ENCODE peak calls at places on chromosomes 7 and 10, in six cellular contexts. O, T, P, L, J and Q are unnamed samples.
A peak's percentile ranks its signal among the peaks of the same experiment; 100 is the strongest.

GRCh38 chr10:58444336-58444735 is 59.1 kb downstream of the TFAM start:
- DNase-seq in O (no peak), T (no peak), P (no peak), L (no peak), J (peak; percentile 34), Q (no peak)

GRCh38 chr7:123871998-123872867 is 27.3 kb downstream of the HYAL4 start:
- DNase-seq in O (peak; percentile 74), T (peak; percentile 41), P (peak; percentile 71), L (peak; percentile 12), J (peak; percentile 67), Q (no peak)

GRCh38 chr10:18204050-18204449 is 63.8 kb downstream of the CACNB2 start:
- DNase-seq in O (no peak), T (no peak), P (no peak), L (no peak), J (no peak), Q (no peak)

GRCh38 chr10:50312464-50313437 is 61.4 kb upstream of the ASAH2 start:
- DNase-seq in O (no peak), T (no peak), P (no peak), L (no peak), J (no peak), Q (no peak)

GRCh38 chr7:54546081-54546985 is 4.2 kb downstream of the VSTM2A start:
- DNase-seq in O (peak; percentile 89), T (no peak), P (peak; percentile 77), L (no peak), J (peak; percentile 1), Q (no peak)

GRCh38 chr7:157682064-157682945 is 345.5 kb downstream of the DNAJB6 start:
- DNase-seq in O (no peak), T (no peak), P (no peak), L (no peak), J (no peak), Q (no peak)

GRCh38 chr10:117967149-117967548 is 79.6 kb downstream of the RAB11FIP2 start:
- DNase-seq in O (no peak), T (no peak), P (no peak), L (no peak), J (no peak), Q (no peak)

GRCh38 chr7:19491821-19492452 is 216.9 kb downstream of the POLR1F start:
- DNase-seq in O (peak; percentile 18), T (no peak), P (peak; percentile 41), L (peak; percentile 1), J (peak; percentile 37), Q (peak; percentile 4)

GRCh38 chr7:27992092-27992491 is 188.5 kb downstream of the JAZF1 start:
- DNase-seq in O (no peak), T (no peak), P (no peak), L (no peak), J (no peak), Q (no peak)

GRCh38 chr10:93319855-93320254 is 162.3 kb downstream of the MYOF start:
- DNase-seq in O (no peak), T (no peak), P (no peak), L (no peak), J (peak; percentile 38), Q (peak; percentile 61)

GRCh38 chr10:71187197-71187596 is 25.2 kb upstream of the UNC5B start:
- DNase-seq in O (no peak), T (no peak), P (no peak), L (no peak), J (no peak), Q (no peak)

GRCh38 chr7:18724311-18724710 is 228.8 kb downstream of the HDAC9 start:
- DNase-seq in O (no peak), T (no peak), P (no peak), L (no peak), J (no peak), Q (no peak)

GRCh38 chr7:25860206-25860881 is 291.7 kb upstream of the NFE2L3 start:
- DNase-seq in O (peak; percentile 67), T (no peak), P (no peak), L (no peak), J (no peak), Q (no peak)

GRCh38 chr10:80323298-80323697 is 33.3 kb downstream of the DYDC1 start:
- DNase-seq in O (no peak), T (no peak), P (no peak), L (no peak), J (no peak), Q (no peak)

GRCh38 chr7:70353948-70354335 is 755.7 kb downstream of the AUTS2 start:
- DNase-seq in O (no peak), T (no peak), P (no peak), L (no peak), J (no peak), Q (no peak)

GRCh38 chr7:100157334-100158228 is 942 bp downstream of the TRAPPC14 start:
- DNase-seq in O (peak; percentile 36), T (no peak), P (no peak), L (no peak), J (no peak), Q (no peak)

DNA sequence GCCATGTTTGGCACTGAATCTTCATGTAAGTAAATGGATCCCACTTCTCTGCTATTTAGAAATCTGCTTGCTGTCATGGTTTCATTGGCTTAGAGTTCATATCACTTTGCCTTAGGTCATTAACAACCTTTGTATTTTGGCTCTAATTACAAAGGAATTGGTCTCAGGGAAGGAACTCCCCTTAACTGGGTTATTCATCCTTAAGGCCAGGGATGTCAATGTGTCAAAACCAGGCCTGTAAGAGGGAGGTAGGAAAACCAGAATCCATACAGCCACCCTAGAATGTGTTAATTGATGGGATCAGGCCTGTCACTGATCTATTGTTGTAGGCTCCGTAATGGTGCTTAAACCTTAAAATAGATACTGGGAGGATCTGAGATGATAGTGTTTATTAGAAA is 67.3 kb downstream of the ST7 start:
- DNase-seq in O (peak; percentile 46), T (no peak), P (no peak), L (no peak), J (no peak), Q (no peak)
- H3K4me3 ChIP-seq in O (peak overlapping the region; percentile 48), T (peak overlapping the region; percentile 56), P (no peak overlapping the region), L (no peak overlapping the region), J (no peak overlapping the region), Q (no peak overlapping the region)

GRCh38 chr7:2452074-2452507 is 24.1 kb downstream of the GRIFIN start:
- DNase-seq in O (no peak), T (no peak), P (no peak), L (no peak), J (no peak), Q (no peak)

GRCh38 chr7:2446676-2447075 is 29.5 kb downstream of the GRIFIN start:
- DNase-seq in O (no peak), T (no peak), P (no peak), L (no peak), J (no peak), Q (no peak)

GRCh38 chr7:2450198-2451107 is 25.7 kb downstream of the GRIFIN start:
- DNase-seq in O (no peak), T (no peak), P (no peak), L (no peak), J (no peak), Q (no peak)

GRCh38 chr7:2452643-2453270 is 23.4 kb downstream of the GRIFIN start:
- DNase-seq in O (no peak), T (no peak), P (no peak), L (no peak), J (no peak), Q (no peak)

DNA sequence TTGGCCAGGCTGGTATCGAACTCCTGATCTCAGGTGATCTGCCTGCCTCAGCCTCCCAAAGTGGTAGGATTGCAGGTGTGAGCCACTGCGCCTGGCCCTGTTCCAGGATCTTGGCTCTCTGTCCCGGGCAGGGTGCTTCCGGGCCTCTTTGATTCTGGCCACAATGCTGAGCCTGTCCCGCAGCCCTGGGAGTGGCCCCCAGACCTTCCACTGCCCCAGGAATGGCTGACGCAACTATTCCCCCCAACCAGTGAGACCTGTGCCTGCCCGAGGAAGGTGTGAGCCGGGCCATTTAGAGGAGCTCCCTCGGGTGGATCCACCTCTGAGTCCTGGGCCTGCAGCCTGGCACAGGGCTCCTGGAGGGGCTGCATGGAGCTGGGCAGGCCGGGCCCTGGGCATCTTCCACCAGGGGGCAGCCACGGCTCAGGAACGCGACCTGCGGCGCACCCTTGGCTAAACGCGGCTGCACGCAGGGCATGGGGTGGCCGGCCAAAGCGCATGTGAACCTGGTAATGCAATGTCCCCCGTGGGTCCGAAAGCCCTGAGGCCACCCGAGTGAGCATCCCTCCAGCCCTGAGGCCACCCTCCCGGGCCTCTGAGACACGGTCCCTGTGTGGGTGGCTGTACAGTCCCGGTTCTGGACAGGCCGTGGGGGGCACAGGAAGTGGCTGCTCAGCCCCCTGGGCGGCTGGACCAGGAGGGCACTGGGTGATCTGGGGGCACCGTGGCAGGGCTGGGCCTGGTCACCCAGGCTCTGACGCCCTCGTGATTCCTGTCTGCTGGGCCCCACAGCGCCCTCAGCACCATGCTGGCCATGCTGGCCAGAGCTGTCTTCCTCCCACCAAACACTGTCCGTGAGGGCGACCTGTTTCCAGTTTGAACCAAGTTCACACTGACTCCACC is 24.8 kb downstream of the GRIFIN start:
- DNase-seq in O (peak; percentile 88), T (peak; percentile 89), P (peak; percentile 64), L (no peak), J (peak; percentile 76), Q (no peak)
- TF ChIP-seq CTCF in O (peak; percentile 83), T (peak; percentile 91), P (peak; percentile 84), L (peak; percentile 95), J (peak; percentile 94), Q (peak; percentile 96)

GRCh38 chr7:134945711-134946110 is 40.6 kb upstream of the AGBL3 start:
- DNase-seq in O (no peak), T (no peak), P (no peak), L (no peak), J (no peak), Q (no peak)

GRCh38 chr7:134947329-134947728 is 39.0 kb upstream of the AGBL3 start:
- DNase-seq in O (no peak), T (no peak), P (no peak), L (no peak), J (no peak), Q (no peak)

GRCh38 chr7:134948246-134948645 is 38.1 kb upstream of the AGBL3 start:
- DNase-seq in O (no peak), T (no peak), P (no peak), L (no peak), J (peak; percentile 21), Q (no peak)

GRCh38 chr7:134947831-134948230 is 38.5 kb upstream of the AGBL3 start:
- DNase-seq in O (no peak), T (no peak), P (no peak), L (no peak), J (no peak), Q (no peak)

DNA sequence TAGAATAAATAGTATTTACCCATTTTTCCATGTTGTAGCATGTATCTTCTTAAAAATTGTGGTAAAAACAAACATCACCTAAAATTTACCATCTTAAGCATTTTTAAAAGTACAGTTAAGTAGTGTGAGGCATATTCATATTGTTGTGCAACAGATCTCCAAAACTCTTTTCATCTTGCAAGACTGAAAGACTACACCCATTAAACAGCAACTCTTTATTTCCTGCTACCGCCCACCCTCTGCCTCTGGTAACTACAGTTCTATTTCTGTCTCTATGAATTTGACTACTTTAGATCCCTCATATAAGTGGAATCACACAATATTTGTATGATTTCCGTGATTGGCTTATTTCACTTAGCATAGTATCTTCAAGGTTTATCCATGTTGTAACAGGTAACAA is 40.0 kb upstream of the AGBL3 start:
- DNase-seq in O (no peak), T (no peak), P (no peak), L (no peak), J (peak; percentile 21), Q (no peak)
- H3K36me3 ChIP-seq in O (no peaks in the 10 kb centered on the region), T (peaks cover 70% of the 10 kb centered on the region), P (no peaks in the 10 kb centered on the region), L (peaks cover 6% of the 10 kb centered on the region), J (peaks cover 16% of the 10 kb centered on the region), Q (peaks cover 27% of the 10 kb centered on the region)

DNA sequence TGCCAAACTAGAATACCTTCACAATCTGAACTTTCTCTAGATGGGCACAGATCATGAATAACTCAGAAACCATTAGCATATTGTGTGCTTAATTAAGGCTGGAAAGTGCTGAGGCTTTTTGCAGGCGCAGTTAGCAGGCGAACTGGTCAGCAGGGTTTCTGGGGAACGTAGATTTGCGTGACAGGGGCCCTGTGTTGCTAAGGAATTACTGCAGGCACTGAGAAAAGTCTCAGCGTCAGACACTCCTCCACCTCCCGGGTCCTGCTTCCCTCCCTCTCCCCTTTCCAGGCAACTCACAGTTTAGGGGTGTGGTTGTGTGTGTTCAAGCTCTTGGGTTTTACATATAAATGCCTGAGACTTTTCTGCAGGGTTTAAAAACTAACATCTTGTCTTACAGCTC is 2.2 kb downstream of the MAP3K8 start:
- DNase-seq in O (peak; percentile 74), T (no peak), P (peak; percentile 63), L (no peak), J (peak; percentile 71), Q (peak; percentile 81)
- H3K4me3 ChIP-seq in O (peak overlapping the region; percentile 22), T (peak overlapping the region; percentile 96), P (peak overlapping the region; percentile 61), L (peak overlapping the region; percentile 15), J (peak overlapping the region; percentile 29), Q (peak overlapping the region; percentile 88)